ENCODE peak calls at places on chromosomes 12 and 14, in eight cellular contexts. X, R, G, F, C, E, U and L are unnamed samples.

GRCh38 chr12:6200266-6201198 is at the start of gene CD9:
- DNase-seq in X (no peak), R (no peak), G (peak; percentile 85), F (no peak), C (peak; percentile 71), E (peak; percentile 89), U (no peak), L (no peak)

GRCh38 chr12:31618228-31619025 is 27.5 kb upstream of the DENND5B start:
- DNase-seq in X (no peak), R (peak; percentile 18), G (no peak), F (no peak), C (no peak), E (no peak), U (no peak), L (no peak)

GRCh38 chr12:107200394-107200793 is 107.0 kb upstream of the CRY1 start:
- DNase-seq in X (no peak), R (peak; percentile 26), G (peak; percentile 15), F (no peak), C (no peak), E (no peak), U (no peak), L (no peak)

GRCh38 chr12:81585787-81586186 is 173.4 kb downstream of the PPFIA2 start:
- DNase-seq in X (no peak), R (no peak), G (no peak), F (no peak), C (no peak), E (no peak), U (no peak), L (no peak)

GRCh38 chr12:27031531-27031930 is 9.2 kb downstream of the MED21 start:
- DNase-seq in X (no peak), R (no peak), G (no peak), F (no peak), C (no peak), E (no peak), U (no peak), L (no peak)

GRCh38 chr14:92793709-92794546 is at the start of gene GOLGA5:
- DNase-seq in X (peak; percentile 99), R (peak; percentile 98), G (peak; percentile 98), F (peak; percentile 98), C (peak; percentile 98), E (peak; percentile 99), U (peak; percentile 99), L (peak; percentile 98)

GRCh38 chr12:90974286-90974685 is 19.3 kb upstream of the CCER1 start:
- DNase-seq in X (no peak), R (no peak), G (no peak), F (no peak), C (no peak), E (no peak), U (no peak), L (no peak)

GRCh38 chr12:111580737-111581136 is 18.4 kb downstream of the ATXN2 start:
- DNase-seq in X (no peak), R (no peak), G (no peak), F (no peak), C (no peak), E (no peak), U (no peak), L (no peak)

GRCh38 chr14:55256586-55256985 is 14.6 kb upstream of the FBXO34 start:
- DNase-seq in X (no peak), R (no peak), G (no peak), F (no peak), C (no peak), E (no peak), U (no peak), L (no peak)

GRCh38 chr12:114218136-114218535 is 187.8 kb downstream of the TBX5 start:
- DNase-seq in X (no peak), R (no peak), G (no peak), F (no peak), C (no peak), E (no peak), U (no peak), L (no peak)
- H3K9me3 ChIP-seq in X (no peaks in the 10 kb centered on the region), R (no peaks in the 10 kb centered on the region), G (no peaks in the 10 kb centered on the region), F (no peaks in the 10 kb centered on the region), C (no peaks in the 10 kb centered on the region), E (no peaks in the 10 kb centered on the region), U (no peaks in the 10 kb centered on the region), L (no peaks in the 10 kb centered on the region)

GRCh38 chr12:76028649-76029277 is 2.8 kb downstream of the PHLDA1 start:
- DNase-seq in X (no peak), R (peak; percentile 35), G (no peak), F (no peak), C (no peak), E (no peak), U (no peak), L (no peak)
- H3K9me3 ChIP-seq in X (no peaks in the 10 kb centered on the region), R (no peaks in the 10 kb centered on the region), G (no peaks in the 10 kb centered on the region), F (no peaks in the 10 kb centered on the region), C (no peaks in the 10 kb centered on the region), E (no peaks in the 10 kb centered on the region), U (no peaks in the 10 kb centered on the region), L (no peaks in the 10 kb centered on the region)

GRCh38 chr14:105876829-105877228 is 350.4 kb downstream of the TMEM121 start:
- DNase-seq in X (no peak), R (no peak), G (no peak), F (no peak), C (no peak), E (peak; percentile 53), U (no peak), L (no peak)
- H3K9me3 ChIP-seq in X (no peaks in the 10 kb centered on the region), R (no peaks in the 10 kb centered on the region), G (no peaks in the 10 kb centered on the region), F (no peaks in the 10 kb centered on the region), C (peaks cover 4% of the 10 kb centered on the region), E (no peaks in the 10 kb centered on the region), U (no peaks in the 10 kb centered on the region), L (no peaks in the 10 kb centered on the region)

GRCh38 chr12:52019123-52019770 is 12.5 kb downstream of the TAMALIN start:
- DNase-seq in X (no peak), R (no peak), G (no peak), F (no peak), C (no peak), E (no peak), U (no peak), L (no peak)

GRCh38 chr12:52022841-52023181 is 16.1 kb downstream of the TAMALIN start:
- DNase-seq in X (no peak), R (no peak), G (peak; percentile 55), F (no peak), C (no peak), E (no peak), U (no peak), L (no peak)

GRCh38 chr12:52020126-52020525 is 13.4 kb downstream of the TAMALIN start:
- DNase-seq in X (no peak), R (no peak), G (no peak), F (no peak), C (no peak), E (no peak), U (no peak), L (no peak)

GRCh38 chr12:52018448-52019122 is 11.8 kb downstream of the TAMALIN start:
- DNase-seq in X (no peak), R (no peak), G (no peak), F (no peak), C (no peak), E (no peak), U (no peak), L (no peak)

DNA sequence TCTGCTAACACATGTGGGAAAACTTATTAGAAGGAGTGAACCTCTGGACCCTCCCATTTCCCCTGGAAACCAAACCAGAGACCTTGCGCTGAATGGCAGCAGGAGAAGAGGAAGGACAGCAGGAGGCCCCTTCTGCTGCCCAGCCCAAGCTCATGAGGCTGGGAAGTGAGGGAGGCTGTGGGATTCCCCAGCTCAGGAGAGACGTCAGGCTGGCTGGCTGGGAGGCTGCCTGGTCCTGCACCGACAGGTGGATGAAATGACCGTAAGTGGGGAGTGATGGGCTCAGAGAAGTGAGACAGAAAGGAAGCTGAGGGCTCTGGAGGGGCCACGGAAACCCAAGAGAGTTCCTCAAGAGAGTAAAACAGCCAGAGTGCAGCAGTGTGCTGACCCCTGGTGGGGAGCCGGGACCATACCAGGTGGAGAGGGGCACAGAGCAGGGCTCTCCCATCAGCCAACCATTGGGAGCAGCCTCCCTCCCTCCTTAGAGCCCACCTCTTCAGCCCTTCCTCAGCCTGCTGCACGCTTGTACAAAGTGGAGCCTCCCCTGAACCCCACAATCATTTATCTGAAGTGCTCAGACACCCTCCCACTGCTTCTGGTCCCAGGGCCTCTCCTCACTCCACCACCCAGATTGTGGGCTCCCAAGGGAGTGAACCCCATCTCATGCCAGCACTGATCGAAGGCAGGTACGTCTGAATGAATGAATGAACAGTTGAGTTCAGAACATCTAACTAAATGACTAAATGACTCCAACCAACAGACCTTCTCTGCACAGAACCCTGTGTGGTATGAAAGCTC is 14.0 kb downstream of the TAMALIN start:
- DNase-seq in X (no peak), R (peak; percentile 57), G (peak; percentile 31), F (peak; percentile 73), C (no peak), E (no peak), U (peak; percentile 51), L (no peak)
- H3K9me3 ChIP-seq in X (no peaks in the 10 kb centered on the region), R (no peaks in the 10 kb centered on the region), G (no peaks in the 10 kb centered on the region), F (no peaks in the 10 kb centered on the region), C (no peaks in the 10 kb centered on the region), E (no peaks in the 10 kb centered on the region), U (no peaks in the 10 kb centered on the region), L (no peaks in the 10 kb centered on the region)

GRCh38 chr12:77816196-77816595 is 14.5 kb upstream of the NAV3 start:
- DNase-seq in X (no peak), R (no peak), G (no peak), F (no peak), C (no peak), E (no peak), U (no peak), L (no peak)
- H3K9me3 ChIP-seq in X (no peaks in the 10 kb centered on the region), R (no peaks in the 10 kb centered on the region), G (no peaks in the 10 kb centered on the region), F (no peaks in the 10 kb centered on the region), C (no peaks in the 10 kb centered on the region), E (no peaks in the 10 kb centered on the region), U (no peaks in the 10 kb centered on the region), L (no peaks in the 10 kb centered on the region)

GRCh38 chr14:85453401-85453800 is 76.5 kb upstream of the FLRT2 start:
- DNase-seq in X (no peak), R (no peak), G (no peak), F (no peak), C (no peak), E (no peak), U (no peak), L (no peak)
- H3K9me3 ChIP-seq in X (no peaks in the 10 kb centered on the region), R (no peaks in the 10 kb centered on the region), G (no peaks in the 10 kb centered on the region), F (no peaks in the 10 kb centered on the region), C (no peaks in the 10 kb centered on the region), E (no peaks in the 10 kb centered on the region), U (no peaks in the 10 kb centered on the region), L (no peaks in the 10 kb centered on the region)

GRCh38 chr14:104346112-104346462 is 207.7 kb downstream of the KIF26A start:
- DNase-seq in X (no peak), R (no peak), G (no peak), F (no peak), C (no peak), E (no peak), U (no peak), L (no peak)
- H3K9me3 ChIP-seq in X (no peaks in the 10 kb centered on the region), R (no peaks in the 10 kb centered on the region), G (no peaks in the 10 kb centered on the region), F (no peaks in the 10 kb centered on the region), C (no peaks in the 10 kb centered on the region), E (no peaks in the 10 kb centered on the region), U (no peaks in the 10 kb centered on the region), L (no peaks in the 10 kb centered on the region)

GRCh38 chr14:53128303-53128702 is 24.8 kb downstream of the DDHD1 start:
- DNase-seq in X (no peak), R (no peak), G (no peak), F (no peak), C (no peak), E (no peak), U (no peak), L (no peak)
- H3K9me3 ChIP-seq in X (no peaks in the 10 kb centered on the region), R (no peaks in the 10 kb centered on the region), G (no peaks in the 10 kb centered on the region), F (no peaks in the 10 kb centered on the region), C (no peaks in the 10 kb centered on the region), E (peaks cover 6% of the 10 kb centered on the region), U (no peaks in the 10 kb centered on the region), L (no peaks in the 10 kb centered on the region)